ENCODE peak calls at places on chromosomes 11 and 22, in four cellular contexts. A, Q, Y and Z are unnamed samples.

GRCh38 chr22:40273319-40273718 is 73.0 kb upstream of the ADSL start:
- DNase-seq in Y (no peak), A (no peak), Q (no peak), Z (no peak)

GRCh38 chr11:114678125-114679036 is at the start of gene NXPE2:
- DNase-seq in Q (no peak), A (no peak), Y (no peak), Z (no peak)

GRCh38 chr11:1230456-1231395 is 7.9 kb downstream of the MUC5B start:
- DNase-seq in A (peak), Q (no peak), Y (no peak), Z (no peak)

GRCh38 chr11:109034341-109034696 is 369.4 kb downstream of the DDX10 start:
- DNase-seq in A (no peak), Y (no peak), Q (no peak), Z (no peak)

GRCh38 chr11:72307439-72307838 is 63.5 kb upstream of the PHOX2A start:
- DNase-seq in A (no peak), Q (no peak), Y (no peak), Z (no peak)

GRCh38 chr11:119103793-119104192 is 2.1 kb upstream of the DPAGT1 start:
- DNase-seq in Q (no peak), Y (no peak), A (no peak), Z (no peak)

GRCh38 chr11:43145653-43146052 is 166.1 kb upstream of the API5 start:
- DNase-seq in Q (no peak), A (no peak), Y (peak), Z (no peak)

GRCh38 chr11:58788355-58789023 is 56.0 kb downstream of the GLYATL2 start:
- DNase-seq in Q (peak), A (peak), Y (peak), Z (no peak)

GRCh38 chr11:61967924-61968757 is 707 bp upstream of the FTH1 start:
- DNase-seq in A (no peak), Q (peak), Y (peak), Z (no peak)

GRCh38 chr11:74134661-74135515 is 35.9 kb downstream of the C2CD3 start:
- DNase-seq in Q (no peak), A (no peak), Y (no peak), Z (no peak)

GRCh38 chr11:65036931-65037330 is 4.1 kb upstream of the SAC3D1 start:
- DNase-seq in Q (no peak), A (no peak), Y (no peak), Z (no peak)

GRCh38 chr11:44568706-44569473 is 3.4 kb downstream of the CD82 start:
- DNase-seq in Y (peak), A (no peak), Q (no peak), Z (no peak)

GRCh38 chr11:56740107-56740506 is 8.4 kb downstream of the OR9G4 start:
- DNase-seq in A (no peak), Y (no peak), Q (no peak), Z (no peak)

GRCh38 chr11:7910389-7910788 is 20.7 kb downstream of the OR10A6 start:
- DNase-seq in Y (no peak), Q (no peak), A (no peak), Z (no peak)

GRCh38 chr11:120717623-120718022 is 206.1 kb downstream of the GRIK4 start:
- DNase-seq in Q (no peak), A (no peak), Y (no peak), Z (no peak)

GRCh38 chr22:27845603-27846100 is 44.1 kb upstream of the MN1 start:
- DNase-seq in A (peak), Q (no peak), Y (no peak), Z (no peak)

GRCh38 chr22:28846994-28847393 is 36.4 kb upstream of the ZNRF3 start:
- DNase-seq in Y (no peak), A (no peak), Q (no peak), Z (no peak)

GRCh38 chr11:13073119-13073981 is 64.2 kb downstream of the RASSF10 start:
- DNase-seq in Y (peak), A (no peak), Q (peak), Z (no peak)

GRCh38 chr11:62573006-62573591 is 592 bp downstream of the EEF1G start:
- DNase-seq in Y (no peak), Q (no peak), A (no peak), Z (no peak)

GRCh38 chr11:123300874-123301695 is 106.0 kb upstream of the CLMP start:
- DNase-seq in Y (peak), A (no peak), Q (no peak), Z (peak)

GRCh38 chr11:107928767-107929507 is 689 bp downstream of the RAB39A start:
- DNase-seq in Y (no peak), A (peak), Q (no peak), Z (no peak)

GRCh38 chr11:91912322-91912721 is 312.3 kb upstream of the FAT3 start:
- DNase-seq in Y (no peak), Q (no peak), A (no peak), Z (no peak)

GRCh38 chr22:30609260-30610185 is 2.5 kb downstream of the TCN2 start:
- DNase-seq in A (no peak), Q (no peak), Y (peak), Z (no peak)

GRCh38 chr11:3642071-3642951 is 519 bp upstream of the ART5 start:
- DNase-seq in A (peak), Y (no peak), Q (peak), Z (peak)

GRCh38 chr22:33958741-33959140 is 38.5 kb upstream of the LARGE1 start:
- DNase-seq in A (no peak), Y (no peak), Q (no peak), Z (no peak)

GRCh38 chr22:50014053-50014501 is 1.5 kb upstream of the IL17REL start:
- DNase-seq in Q (no peak), Y (no peak), A (peak), Z (no peak)

GRCh38 chr11:92978226-92979111 is 9.0 kb downstream of the MTNR1B start:
- DNase-seq in Q (no peak), A (no peak), Y (no peak), Z (no peak)

GRCh38 chr11:66314561-66315497 is 2.0 kb downstream of the CD248 start:
- DNase-seq in A (no peak), Y (no peak), Q (no peak), Z (no peak)
- H3K4me3 ChIP-seq in A (no peak), Y (no peak), Q (no peak), Z (no peak)

DNA sequence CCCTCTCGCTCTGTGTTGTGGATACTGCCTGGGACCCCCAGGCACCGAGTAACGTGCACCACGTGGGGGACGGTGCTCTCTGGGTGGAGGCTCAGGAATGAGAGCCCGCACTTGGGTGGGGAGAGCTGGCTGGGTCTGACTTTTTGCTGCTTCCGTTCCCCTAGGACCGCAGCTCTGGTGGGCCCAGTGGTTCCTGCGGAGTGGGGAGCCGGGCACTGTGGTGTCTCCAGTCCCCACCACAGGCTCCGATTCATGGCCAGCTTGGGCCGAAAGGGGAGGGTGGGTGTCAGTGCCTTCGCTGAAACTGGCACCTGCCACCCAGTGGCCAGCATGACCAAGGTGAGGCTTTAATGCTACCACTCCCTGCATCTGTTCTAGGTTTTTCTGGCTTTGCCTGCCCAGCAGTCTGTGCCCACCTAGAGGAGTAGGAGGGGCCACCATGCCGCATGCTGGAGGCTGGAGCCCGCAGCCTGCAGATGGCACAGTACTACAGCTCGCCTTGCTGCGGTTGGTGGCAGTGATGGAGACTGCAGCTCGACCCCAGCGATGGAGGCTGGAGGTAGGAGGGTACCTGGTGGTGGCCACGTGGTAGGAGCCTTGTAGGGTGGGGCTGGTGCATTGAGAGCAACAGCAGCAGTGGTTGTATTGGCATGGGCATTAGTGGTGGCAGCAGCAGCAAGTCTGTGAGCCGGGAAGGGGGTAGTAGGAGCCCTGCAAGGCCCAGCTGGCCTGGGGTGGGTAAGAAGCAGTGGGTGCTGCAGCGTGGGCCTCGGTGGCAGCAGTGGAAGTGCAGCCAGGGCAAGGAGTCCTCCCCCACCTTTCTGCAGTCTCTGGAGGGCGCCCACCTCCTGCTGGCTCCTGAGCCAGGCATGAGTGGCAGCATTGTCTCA is 118.8 kb upstream of the VPREB1 start:
- DNase-seq in Q (no peak), Y (no peak), A (no peak), Z (no peak)
- TF ChIP-seq SUZ12 in Q (no peak), Y (no peak), A (no peak), Z (no peak)

DNA sequence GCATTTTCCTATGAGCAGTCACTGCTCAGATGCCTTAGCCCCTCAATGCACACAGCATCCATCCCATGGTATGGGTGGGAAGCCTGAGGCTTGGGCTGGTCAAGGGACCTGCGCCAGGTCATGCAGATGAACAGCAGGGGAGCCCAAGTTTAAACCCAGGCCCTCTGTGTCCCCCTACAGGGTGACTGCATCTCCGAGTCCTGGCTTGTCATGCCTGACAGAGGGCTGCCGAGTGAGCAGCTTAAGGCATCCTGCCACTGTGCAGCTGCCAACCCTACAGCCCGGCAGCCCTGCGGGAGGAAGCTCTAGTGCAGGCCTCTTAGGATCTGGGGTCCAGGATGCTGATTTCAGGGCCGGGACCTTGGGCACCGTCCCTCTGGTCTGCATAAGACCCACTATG is 10.0 kb downstream of the IL2RB start:
- DNase-seq in Y (no peak), Q (no peak), A (no peak), Z (no peak)
- TF ChIP-seq ZNF274 in Y (no peak), Q (no peak), A (no peak), Z (no peak)

GRCh38 chr11:63918576-63919171 is 1.7 kb upstream of the RCOR2 start:
- DNase-seq in Y (no peak), A (peak), Q (no peak), Z (no peak)
- H3K4me3 ChIP-seq in Y (no peak), A (peak), Q (peak), Z (peak)

DNA sequence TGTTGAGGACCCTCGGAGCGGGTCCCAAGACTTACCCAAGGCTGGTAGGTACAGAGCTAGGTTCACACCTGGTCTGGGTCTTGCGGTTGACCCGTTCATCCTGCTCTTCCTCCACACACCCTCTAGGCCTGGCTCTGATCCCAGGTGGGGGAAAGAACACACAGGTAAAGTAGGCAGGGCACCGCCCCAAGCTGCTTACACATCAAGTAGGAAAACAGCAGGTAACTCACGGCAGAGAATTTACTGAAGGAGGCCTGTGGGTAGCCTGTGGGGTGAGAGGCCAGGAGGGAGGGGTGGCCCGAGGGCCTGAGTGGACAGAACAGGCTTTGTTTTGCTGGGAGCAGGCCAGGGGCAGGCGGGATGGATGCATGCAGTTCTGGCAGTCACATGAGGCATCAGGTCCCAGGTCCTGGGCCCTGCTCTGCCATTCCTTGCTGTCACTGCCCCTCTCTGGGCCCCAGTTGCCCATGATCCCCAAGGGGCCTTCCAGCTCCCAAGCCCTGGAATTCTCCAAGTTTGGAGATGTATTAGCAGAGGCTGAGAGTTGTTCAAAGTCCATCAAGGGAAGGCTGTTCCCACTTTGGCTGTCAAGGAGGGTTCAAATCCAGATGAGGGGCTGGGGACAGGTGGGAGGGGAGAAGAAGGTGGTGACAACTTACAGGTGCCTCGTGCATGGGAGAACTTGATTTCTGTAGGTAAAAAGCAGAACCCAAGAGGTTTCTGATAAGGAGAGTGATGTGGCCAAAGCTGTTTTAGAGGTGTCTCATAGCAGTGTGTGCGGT is 5.7 kb downstream of the TSKU start:
- DNase-seq in Y (no peak), Q (peak), A (no peak), Z (no peak)
- TF ChIP-seq SUZ12 in Y (no peak), Q (no peak), A (no peak), Z (no peak)

GRCh38 chr11:103326070-103326794 is 217.0 kb downstream of the DYNC2H1 start:
- DNase-seq in Y (peak), Q (peak), A (peak), Z (peak)
- TF ChIP-seq ZNF274 in Y (no peak), Q (no peak), A (no peak), Z (no peak)

GRCh38 chr22:37187891-37188761 is at the start of gene C1QTNF6:
- DNase-seq in Q (no peak), Y (no peak), A (peak), Z (peak)
- H3K4me3 ChIP-seq in Q (peak), Y (no peak), A (peak), Z (peak)